ENCODE peak calls at places on chromosomes 7 and 10, in four cellular contexts. E is HuH-7.5; C is GM04503; Z is activated T-cell treated with anti-CD3 and anti-CD28 coated beads, Interleukin-2, amount 50 U/mL, for 1 hour. U is an unnamed sample.

GRCh38 chr10:84540022-84540616 is 211.7 kb downstream of the CCSER2 start:
- DNase-seq in E (no peak), C (peak), Z (no peak), U (no peak)

GRCh38 chr10:77702166-77702565 is 64.6 kb upstream of the KCNMA1 start:
- DNase-seq in E (no peak), C (peak), Z (no peak), U (no peak)

GRCh38 chr10:6348091-6348862 is 145.5 kb downstream of the PFKFB3 start:
- DNase-seq in E (no peak), C (peak), Z (peak), U (peak)

GRCh38 chr10:113047151-113047550 is 97.1 kb downstream of the TCF7L2 start:
- DNase-seq in E (no peak), C (no peak), Z (no peak), U (no peak)

GRCh38 chr10:111118758-111119157 is 41.9 kb downstream of the ADRA2A start:
- DNase-seq in E (no peak), C (no peak), Z (no peak), U (no peak)

GRCh38 chr7:41110186-41110585 is 592.7 kb downstream of the INHBA start:
- DNase-seq in E (no peak), C (no peak), Z (no peak), U (no peak)

GRCh38 chr7:151239837-151240459 is 7.7 kb downstream of the CHPF2 start:
- DNase-seq in E (peak), C (no peak), Z (no peak), U (no peak)

GRCh38 chr7:98286093-98286525 is 4.6 kb downstream of the BRI3 start:
- DNase-seq in E (no peak), C (peak), Z (no peak), U (no peak)

GRCh38 chr7:8190121-8190895 is 71.7 kb downstream of the ICA1 start:
- DNase-seq in E (no peak), C (no peak), Z (peak), U (no peak)

GRCh38 chr10:30366829-30367228 is 17.8 kb upstream of the MTPAP start:
- DNase-seq in E (no peak), C (no peak), Z (no peak), U (no peak)

GRCh38 chr10:94183666-94184264 is 179.0 kb downstream of the NOC3L start:
- DNase-seq in E (no peak), C (peak), Z (no peak), U (no peak)

GRCh38 chr7:79272066-79272669 is 181.3 kb downstream of the MAGI2 start:
- DNase-seq in E (no peak), C (no peak), Z (no peak), U (no peak)

GRCh38 chr10:119281581-119282071 is 74.3 kb downstream of the GRK5 start:
- DNase-seq in E (no peak), C (no peak), Z (no peak), U (no peak)

GRCh38 chr7:36640682-36641081 is 83.6 kb downstream of the AOAH start:
- DNase-seq in E (no peak), C (no peak), Z (no peak), U (no peak)

GRCh38 chr10:28628184-28628893 is 49.0 kb upstream of the BAMBI start:
- DNase-seq in E (peak), C (peak), Z (peak), U (peak)

GRCh38 chr10:2921956-2922680 is 145.2 kb upstream of the PFKP start:
- DNase-seq in E (no peak), C (no peak), Z (no peak), U (no peak)

GRCh38 chr10:2205406-2205805 is 468.1 kb upstream of the ADARB2 start:
- DNase-seq in E (no peak), C (no peak), Z (no peak), U (no peak)

GRCh38 chr7:128063025-128063560 is 31.9 kb upstream of the LRRC4 start:
- DNase-seq in E (no peak), C (no peak), Z (no peak), U (no peak)

GRCh38 chr7:146654048-146654447 is 537.4 kb downstream of the CNTNAP2 start:
- DNase-seq in E (no peak), C (no peak), Z (no peak), U (no peak)

GRCh38 chr10:86648706-86649426 is 5.5 kb upstream of the OPN4 start:
- DNase-seq in E (no peak), C (peak), Z (no peak), U (no peak)

GRCh38 chr10:88198023-88198422 is 334.6 kb downstream of the PTEN start:
- DNase-seq in E (no peak), C (no peak), Z (no peak), U (no peak)

GRCh38 chr10:107442035-107442505 is 277.6 kb upstream of the SORCS1 start:
- DNase-seq in E (no peak), C (no peak), Z (no peak), U (no peak)

GRCh38 chr10:126957111-126957510 is 51.9 kb downstream of the DOCK1 start:
- DNase-seq in E (no peak), C (no peak), Z (no peak), U (no peak)

GRCh38 chr7:25624837-25625236 is 396.6 kb upstream of the NPVF start:
- DNase-seq in E (no peak), C (no peak), Z (no peak), U (no peak)

GRCh38 chr7:106365252-106366005 is 80.6 kb upstream of the NAMPT start:
- DNase-seq in E (no peak), C (no peak), Z (no peak), U (no peak)

GRCh38 chr7:152733286-152733934 is 26.1 kb upstream of the ACTR3B start:
- DNase-seq in E (no peak), C (no peak), Z (no peak), U (no peak)

GRCh38 chr7:29285451-29285807 is 90.9 kb downstream of the CHN2 start:
- DNase-seq in E (no peak), C (peak), Z (no peak), U (peak)

GRCh38 chr10:103711351-103711994 is 143.9 kb downstream of the SH3PXD2A start:
- DNase-seq in E (no peak), C (no peak), Z (no peak), U (no peak)

GRCh38 chr10:34719746-34720145 is 95.3 kb downstream of the PARD3 start:
- DNase-seq in E (no peak), C (no peak), Z (no peak), U (no peak)

GRCh38 chr7:95389516-95389915 is 6.7 kb downstream of the PON3 start:
- DNase-seq in E (no peak), C (no peak), Z (no peak), U (no peak)

GRCh38 chr7:604884-605531 is 85.4 kb upstream of the PDGFA start:
- DNase-seq in E (no peak), C (no peak), Z (no peak), U (peak)

GRCh38 chr10:122499491-122499941 is 38.2 kb downstream of the HTRA1 start:
- DNase-seq in E (no peak), C (peak), Z (no peak), U (no peak)

GRCh38 chr7:129351320-129351719 is 82.9 kb upstream of the STRIP2 start:
- DNase-seq in E (no peak), C (no peak), Z (no peak), U (no peak)

GRCh38 chr7:151038951-151039849 is 9.1 kb upstream of the ASIC3 start:
- DNase-seq in E (peak), C (peak), Z (peak), U (peak)

GRCh38 chr10:132294561-132295320 is 13.0 kb downstream of the STK32C start:
- DNase-seq in E (peak), C (no peak), Z (no peak), U (no peak)

U was measured in stimulated activated effector memory CD8-positive, alpha-beta T cell treated with anti-CD3 and anti-CD28 coated beads, Interleukin-12 subunit alpha, Interleukin-12 subunit beta, amount 100 ng/mL, for 72 hours.